ENCODE peak calls at places on chromosomes 3 and 15, in ten cellular contexts. O is GM10248; A is GM13977; C is SJCRH30; X is naive thymus-derived CD8-positive, alpha-beta T cell; V is HTR-8/SVneo; J is stimulated activated CD8-positive, alpha-beta memory T cell treated with anti-CD3 and anti-CD28 coated beads, Interleukin-7, amount 100 ng/mL, for 1 hour; H is H54; E is T1000; R is stimulated activated CD4-positive, alpha-beta T cell treated with anti-CD3 and anti-CD28 coated beads, TNF-alpha, amount 100 ng/mL, for 48 hours. Z is an unnamed sample.
A peak's percentile ranks its signal among the peaks of the same experiment; 100 is the strongest.

GRCh38 chr15:28962851-28963710 is 77.3 kb downstream of the APBA2 start:
- DNase-seq in A (no peak), J (no peak), V (no peak), H (no peak), E (no peak), C (no peak), R (no peak), O (no peak), X (no peak), Z (no peak)

GRCh38 chr3:183488343-183488742 is 59.9 kb upstream of the MCF2L2 start:
- DNase-seq in V (no peak), H (no peak), E (no peak), R (no peak), O (no peak), A (no peak), J (no peak), X (no peak), C (no peak), Z (no peak)

GRCh38 chr3:79052054-79052681 is 715.6 kb downstream of the ROBO1 start:
- DNase-seq in X (no peak), O (no peak), R (no peak), V (no peak), A (no peak), E (no peak), J (no peak), H (no peak), C (peak; percentile 34), Z (peak; percentile 5)

GRCh38 chr3:177772908-177773557 is 575.8 kb upstream of the TBL1XR1 start:
- DNase-seq in R (no peak), A (no peak), J (no peak), H (no peak), O (no peak), C (no peak), X (no peak), E (no peak), V (no peak), Z (no peak)

GRCh38 chr15:58932791-58933310 is 628 bp downstream of the SLTM start:
- DNase-seq in O (no peak), R (peak; percentile 18), J (no peak), V (no peak), H (no peak), C (peak; percentile 62), X (no peak), A (no peak), E (no peak), Z (no peak)

GRCh38 chr15:48411971-48412591 is 80.9 kb downstream of the DUT start:
- DNase-seq in C (no peak), H (no peak), E (peak; percentile 24), O (no peak), A (no peak), V (no peak), X (no peak), J (no peak), R (no peak), Z (no peak)

GRCh38 chr3:71658131-71658530 is 67.1 kb downstream of the EIF4E3 start:
- DNase-seq in E (peak; percentile 14), H (peak; percentile 51), A (no peak), R (no peak), X (no peak), V (no peak), O (no peak), C (no peak), J (no peak), Z (peak; percentile 27)

GRCh38 chr15:51134416-51135199 is 39.9 kb upstream of the TNFAIP8L3 start:
- DNase-seq in H (no peak), R (no peak), E (no peak), V (no peak), O (no peak), J (no peak), X (no peak), C (no peak), A (no peak), Z (no peak)

GRCh38 chr3:167288737-167289136 is 91.4 kb downstream of the ZBBX start:
- DNase-seq in X (no peak), J (no peak), A (no peak), V (no peak), O (no peak), H (no peak), C (no peak), E (no peak), R (no peak), Z (no peak)

GRCh38 chr3:50156991-50157493 is 1.9 kb downstream of the SEMA3F start:
- DNase-seq in X (no peak), E (no peak), R (no peak), A (no peak), C (no peak), O (no peak), H (no peak), J (no peak), V (no peak), Z (no peak)

GRCh38 chr3:46673151-46674030 is 20.1 kb downstream of the ALS2CL start:
- DNase-seq in E (no peak), X (no peak), V (no peak), C (no peak), O (no peak), A (no peak), J (no peak), R (no peak), H (no peak), Z (no peak)

GRCh38 chr3:30549600-30549999 is 56.8 kb upstream of the TGFBR2 start:
- DNase-seq in V (no peak), J (no peak), C (no peak), X (no peak), O (no peak), H (no peak), A (no peak), R (no peak), E (no peak), Z (no peak)

GRCh38 chr3:156620260-156620659 is 54.1 kb upstream of the TIPARP start:
- DNase-seq in C (no peak), R (no peak), E (no peak), H (no peak), V (no peak), J (no peak), A (no peak), X (no peak), O (no peak), Z (no peak)

GRCh38 chr3:160018959-160019358 is 30.3 kb downstream of the IL12A start:
- DNase-seq in A (no peak), O (no peak), H (no peak), X (no peak), J (no peak), V (no peak), R (no peak), E (no peak), C (no peak), Z (no peak)

GRCh38 chr15:23686466-23687142 is 501 bp downstream of the NDN start:
- DNase-seq in V (no peak), O (no peak), X (no peak), E (no peak), A (no peak), H (no peak), R (no peak), C (no peak), J (no peak), Z (no peak)

GRCh38 chr3:29605845-29606244 is 325.0 kb downstream of the RBMS3 start:
- DNase-seq in R (no peak), A (no peak), C (no peak), V (no peak), H (no peak), E (no peak), J (no peak), X (no peak), O (no peak), Z (no peak)

GRCh38 chr3:57078366-57079220 is 18.1 kb downstream of the SPATA12 start:
- DNase-seq in O (peak; percentile 44), J (no peak), R (no peak), C (peak; percentile 85), H (peak; percentile 64), X (peak; percentile 11), V (peak; percentile 39), E (peak; percentile 16), A (peak; percentile 71), Z (peak; percentile 65)

GRCh38 chr3:141659821-141660597 is 78.1 kb upstream of the RNF7 start:
- DNase-seq in J (no peak), X (no peak), V (peak; percentile 51), E (peak; percentile 40), A (no peak), O (no peak), R (no peak), H (peak; percentile 78), C (peak; percentile 84), Z (peak; percentile 51)

GRCh38 chr15:94412979-94413741 is 181.8 kb downstream of the MCTP2 start:
- DNase-seq in O (no peak), E (no peak), J (no peak), X (no peak), H (no peak), V (no peak), C (peak; percentile 68), R (no peak), A (no peak), Z (peak; percentile 88)

GRCh38 chr3:87218560-87218959 is 8.5 kb upstream of the CHMP2B start:
- DNase-seq in R (no peak), A (no peak), H (no peak), O (no peak), C (no peak), X (no peak), V (no peak), J (no peak), E (no peak), Z (no peak)

GRCh38 chr3:146189519-146190173 is 28.7 kb upstream of the PLOD2 start:
- DNase-seq in V (peak; percentile 15), R (peak; percentile 5), J (no peak), O (peak; percentile 45), A (peak; percentile 49), H (peak; percentile 5), X (no peak), C (peak; percentile 79), E (no peak), Z (no peak)

GRCh38 chr3:110575702-110576101 is 495.9 kb upstream of the NECTIN3 start:
- DNase-seq in H (no peak), R (no peak), J (no peak), A (no peak), V (no peak), X (no peak), O (no peak), E (peak; percentile 9), C (no peak), Z (no peak)

GRCh38 chr3:49346797-49347251 is 7.0 kb upstream of the USP4 start:
- DNase-seq in X (no peak), E (peak; percentile 39), C (no peak), O (no peak), R (no peak), H (peak; percentile 45), V (no peak), A (no peak), J (no peak), Z (peak; percentile 37)

GRCh38 chr3:81214626-81215025 is 546.8 kb downstream of the GBE1 start:
- DNase-seq in J (no peak), A (no peak), X (no peak), R (no peak), C (no peak), V (no peak), H (no peak), E (no peak), O (no peak), Z (no peak)

GRCh38 chr3:133097214-133097613 is 59.0 kb downstream of the TMEM108 start:
- DNase-seq in O (no peak), V (no peak), R (no peak), C (no peak), A (no peak), X (no peak), H (no peak), J (no peak), E (no peak), Z (no peak)

GRCh38 chr3:172202797-172203196 is 163.4 kb downstream of the FNDC3B start:
- DNase-seq in X (no peak), E (no peak), C (no peak), O (no peak), J (no peak), V (no peak), R (no peak), A (no peak), H (no peak), Z (no peak)

GRCh38 chr3:17431004-17431403 is 311.4 kb downstream of the TBC1D5 start:
- DNase-seq in C (peak; percentile 46), J (no peak), O (peak; percentile 28), H (no peak), X (no peak), R (no peak), A (peak; percentile 19), E (no peak), V (peak; percentile 39), Z (no peak)

GRCh38 chr15:48609486-48609885 is 36.0 kb downstream of the FBN1 start:
- DNase-seq in E (no peak), C (no peak), O (no peak), J (no peak), H (no peak), V (no peak), R (no peak), X (no peak), A (no peak), Z (no peak)

Z was measured in mucosa of descending colon.